ENCODE peak calls at places on chromosomes 16 and 17, in eight cellular contexts. C, T, F, M, Z, E, N and X are unnamed samples.

GRCh38 chr16:16021988-16022682 is 72.7 kb downstream of the ABCC1 start:
- DNase-seq in C (peak; percentile 99), T (no peak), F (peak; percentile 94), M (peak; percentile 97), Z (peak; percentile 95), E (peak; percentile 94), N (no peak), X (peak; percentile 30)

GRCh38 chr17:47806913-47807255 is 14.7 kb downstream of the OSBPL7 start:
- DNase-seq in C (peak; percentile 25), T (no peak), F (no peak), M (no peak), Z (no peak), E (no peak), N (no peak), X (no peak)

GRCh38 chr16:57803413-57803990 is 1.2 kb upstream of the KIFC3 start:
- DNase-seq in C (no peak), T (no peak), F (no peak), M (no peak), Z (peak; percentile 50), E (no peak), N (no peak), X (peak; percentile 80)

GRCh38 chr17:17032131-17032692 is 10.0 kb upstream of the MPRIP start:
- DNase-seq in C (peak; percentile 86), T (peak; percentile 50), F (peak; percentile 38), M (peak; percentile 91), Z (peak; percentile 70), E (no peak), N (no peak), X (peak; percentile 45)

GRCh38 chr16:46883690-46884512 is at the start of gene GPT2:
- DNase-seq in C (peak; percentile 98), T (peak; percentile 90), F (peak; percentile 92), M (peak; percentile 97), Z (peak; percentile 95), E (peak; percentile 85), N (peak; percentile 28), X (peak; percentile 99)

GRCh38 chr17:79114455-79115301 is 40.1 kb downstream of the ENGASE start:
- DNase-seq in C (no peak), T (no peak), F (no peak), M (no peak), Z (no peak), E (no peak), N (no peak), X (peak; percentile 12)

GRCh38 chr17:45406107-45406506 is 26.6 kb downstream of the ARHGAP27 start:
- DNase-seq in C (peak; percentile 9), T (no peak), F (no peak), M (no peak), Z (no peak), E (no peak), N (no peak), X (no peak)

GRCh38 chr17:9291912-9292562 is 270.7 kb downstream of the NTN1 start:
- DNase-seq in C (no peak), T (peak; percentile 4), F (peak; percentile 55), M (peak; percentile 18), Z (peak; percentile 30), E (no peak), N (no peak), X (peak; percentile 14)

GRCh38 chr16:3618782-3619166 is 7.4 kb upstream of the SLX4 start:
- DNase-seq in C (no peak), T (no peak), F (no peak), M (peak; percentile 20), Z (no peak), E (no peak), N (no peak), X (no peak)

GRCh38 chr16:83701494-83701893 is 106.3 kb upstream of the HSBP1 start:
- DNase-seq in C (no peak), T (no peak), F (no peak), M (peak; percentile 53), Z (peak; percentile 63), E (no peak), N (no peak), X (no peak)

GRCh38 chr17:17191346-17191792 is 14.8 kb downstream of the PLD6 start:
- DNase-seq in C (no peak), T (no peak), F (no peak), M (peak; percentile 87), Z (peak; percentile 76), E (no peak), N (no peak), X (no peak)

GRCh38 chr16:10895053-10895946 is 18.3 kb downstream of the CIITA start:
- DNase-seq in C (peak; percentile 85), T (no peak), F (no peak), M (peak; percentile 36), Z (peak; percentile 40), E (no peak), N (no peak), X (no peak)

GRCh38 chr17:13735861-13736260 is 134.1 kb upstream of the HS3ST3A1 start:
- DNase-seq in C (no peak), T (no peak), F (no peak), M (no peak), Z (no peak), E (no peak), N (no peak), X (no peak)

GRCh38 chr16:65312795-65313194 is 190.9 kb upstream of the CDH11 start:
- DNase-seq in C (no peak), T (no peak), F (no peak), M (peak; percentile 87), Z (peak; percentile 43), E (no peak), N (no peak), X (no peak)

GRCh38 chr16:8568231-8568617 is 22.1 kb downstream of the TMEM114 start:
- DNase-seq in C (no peak), T (no peak), F (no peak), M (no peak), Z (no peak), E (no peak), N (no peak), X (no peak)

GRCh38 chr17:54839022-54839806 is 61.4 kb upstream of the TOM1L1 start:
- DNase-seq in C (no peak), T (no peak), F (no peak), M (no peak), Z (no peak), E (no peak), N (no peak), X (no peak)

GRCh38 chr16:73878616-73879015 is 418.0 kb upstream of the PSMD7 start:
- DNase-seq in C (no peak), T (no peak), F (no peak), M (peak; percentile 44), Z (peak; percentile 85), E (no peak), N (no peak), X (peak; percentile 79)

GRCh38 chr16:70302745-70303144 is 3.8 kb downstream of the DDX19B start:
- DNase-seq in C (no peak), T (no peak), F (no peak), M (no peak), Z (no peak), E (no peak), N (no peak), X (no peak)

GRCh38 chr16:11240636-11241473 is 15.1 kb downstream of the SOCS1 start:
- DNase-seq in C (no peak), T (no peak), F (no peak), M (no peak), Z (no peak), E (no peak), N (no peak), X (no peak)

GRCh38 chr17:9166678-9167077 is 145.4 kb downstream of the NTN1 start:
- DNase-seq in C (no peak), T (no peak), F (no peak), M (no peak), Z (no peak), E (no peak), N (no peak), X (no peak)

GRCh38 chr16:28845173-28846079 is 722 bp downstream of the TUFM start:
- DNase-seq in C (peak; percentile 81), T (no peak), F (no peak), M (peak; percentile 40), Z (peak; percentile 48), E (no peak), N (no peak), X (no peak)

GRCh38 chr16:85401370-85401916 is 211.7 kb upstream of the GSE1 start:
- DNase-seq in C (peak; percentile 74), T (no peak), F (no peak), M (no peak), Z (no peak), E (no peak), N (peak; percentile 3), X (no peak)